ENCODE peak calls at places on chromosome 18, in nine cellular contexts. W, A, E, R, O, M, D, X and T are unnamed samples. For H3K9me3 and H3K36me3, the result is how much of the 10 kb centered on the place peaks cover.

GRCh38 chr18:69128978-69129377 is 271.7 kb upstream of the DOK6 start:
- DNase-seq in E (no peak), X (no peak), D (no peak), R (no peak), O (no peak), W (no peak), A (no peak), M (no peak), T (no peak)

GRCh38 chr18:21230436-21230835 is 11.6 kb upstream of the GREB1L start:
- DNase-seq in O (no peak), A (no peak), R (no peak), X (no peak), M (no peak), W (no peak), D (no peak), E (no peak), T (no peak)

GRCh38 chr18:45957100-45957499 is 10.0 kb downstream of the EPG5 start:
- DNase-seq in A (no peak), D (no peak), M (no peak), O (no peak), R (no peak), X (no peak), W (no peak), E (no peak), T (no peak)

GRCh38 chr18:73318732-73319479 is 451.1 kb upstream of the NETO1 start:
- DNase-seq in M (no peak), X (peak), O (no peak), W (no peak), D (peak), R (no peak), A (no peak), E (no peak), T (no peak)

GRCh38 chr18:33837191-33837590 is 259.2 kb downstream of the ASXL3 start:
- DNase-seq in R (no peak), X (no peak), A (no peak), E (no peak), M (no peak), W (no peak), D (no peak), O (no peak), T (no peak)

GRCh38 chr18:62399306-62399705 is 74.2 kb downstream of the TNFRSF11A start:
- DNase-seq in R (no peak), M (no peak), W (no peak), O (no peak), X (no peak), E (peak), D (no peak), A (no peak), T (no peak)

GRCh38 chr18:40670991-40671390 is 1284.0 kb upstream of the PIK3C3 start:
- DNase-seq in A (no peak), W (no peak), M (no peak), R (no peak), D (no peak), O (no peak), X (no peak), E (no peak), T (no peak)

GRCh38 chr18:10490401-10491289 is 35.2 kb upstream of the NAPG start:
- DNase-seq in D (peak), O (peak), X (peak), R (no peak), A (peak), W (no peak), M (peak), E (no peak), T (no peak)

GRCh38 chr18:24672165-24672950 is 211.9 kb downstream of the HRH4 start:
- DNase-seq in R (no peak), O (no peak), A (no peak), M (no peak), D (no peak), X (no peak), E (no peak), W (no peak), T (no peak)

DNA sequence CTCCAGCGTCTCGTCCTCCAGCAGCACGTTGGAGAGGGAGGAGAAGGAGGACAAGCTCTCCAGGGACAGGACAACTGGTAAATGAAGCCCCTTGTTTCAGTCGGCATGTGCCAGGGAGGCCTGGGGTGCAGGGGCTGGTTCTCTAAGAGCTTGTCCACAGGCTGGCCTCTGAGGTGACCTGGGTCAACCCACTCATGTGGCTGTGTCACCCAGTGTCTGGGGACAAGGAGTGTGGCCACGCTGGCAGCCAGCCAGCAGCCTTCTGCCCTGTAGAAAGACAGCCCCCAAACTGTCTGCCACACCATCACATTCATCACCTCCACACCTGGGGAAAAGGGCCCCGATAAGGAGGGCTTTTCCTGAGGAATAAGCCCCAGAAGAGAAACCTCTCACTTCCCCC is 119.5 kb downstream of the TPGS2 start:
- DNase-seq in M (no peak), D (no peak), R (no peak), E (no peak), A (no peak), O (no peak), X (no peak), W (no peak), T (no peak)
- H3K9me3 ChIP-seq in M (under half), D (under half), R (under half), E (under half), A (under half), O (under half), X (under half), W (under half), T (under half)

GRCh38 chr18:75681538-75682115 is 254.1 kb upstream of the SMIM21 start:
- DNase-seq in E (no peak), O (no peak), D (no peak), M (no peak), R (no peak), W (no peak), X (no peak), A (no peak), T (no peak)

GRCh38 chr18:75691483-75691882 is 264.0 kb upstream of the SMIM21 start:
- DNase-seq in A (no peak), E (no peak), R (no peak), D (no peak), O (no peak), M (no peak), W (no peak), X (no peak), T (no peak)

GRCh38 chr18:75683426-75683825 is 255.9 kb upstream of the SMIM21 start:
- DNase-seq in M (no peak), E (no peak), R (no peak), X (no peak), D (no peak), W (no peak), A (no peak), O (no peak), T (no peak)

DNA sequence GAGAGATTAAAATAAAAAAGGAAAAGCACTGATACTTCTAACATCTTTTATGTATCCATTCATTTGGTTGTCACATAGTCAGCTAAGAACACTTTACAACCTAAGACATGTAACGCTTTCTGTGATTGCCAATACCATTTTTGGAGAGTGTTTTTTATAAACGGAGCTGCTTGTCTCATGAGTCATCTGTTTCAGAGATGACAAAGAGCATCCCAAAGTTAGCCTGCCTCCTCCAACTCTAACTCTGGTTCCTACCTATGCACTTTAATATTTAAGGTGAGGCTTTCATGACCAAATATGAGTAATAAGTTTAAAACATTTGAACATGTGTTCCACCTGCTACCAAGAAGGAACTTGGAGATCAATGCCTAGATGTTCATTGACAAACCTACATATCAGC is 260.1 kb upstream of the SMIM21 start:
- DNase-seq in D (no peak), R (peak), W (no peak), X (no peak), O (no peak), M (no peak), A (no peak), E (no peak), T (no peak)
- H3K27ac ChIP-seq in D (no peak), R (no peak), W (no peak), X (no peak), O (no peak), M (no peak), A (no peak), E (no peak), T (no peak)

GRCh38 chr18:35979112-35979511 is 6.6 kb downstream of the RMP24 start:
- DNase-seq in M (no peak), A (no peak), O (no peak), E (no peak), X (no peak), R (no peak), D (no peak), W (no peak), T (no peak)
- H3K36me3 ChIP-seq in M (under half), A (under half), O (under half), E (half or more), X (under half), R (half or more), D (under half), W (under half), T (under half)

GRCh38 chr18:70700496-70700895 is 411.7 kb downstream of the SOCS6 start:
- DNase-seq in W (no peak), M (no peak), O (no peak), R (no peak), A (no peak), D (no peak), E (no peak), X (no peak), T (no peak)
- H3K9me3 ChIP-seq in W (under half), M (under half), O (under half), R (under half), A (under half), D (under half), E (under half), X (under half), T (under half)